ENCODE peak calls at places on chromosomes 4 and X, in eight cellular contexts. One of them, this sample, is unnamed.

GRCh38 chr4:146978641-146979040 is 33.0 kb upstream of the TTC29 start:
- DNase-seq in breast epithelium: no peak
- DNase-seq in coronary artery: no peak
- DNase-seq in tibial nerve: no peak
- DNase-seq in upper lobe of left lung: no peak
- DNase-seq in lower lobe of right lung: no peak
- DNase-seq in psoas muscle: no peak
- DNase-seq in CD8-positive, alpha-beta T cell: no peak
- DNase-seq in this sample: no peak

GRCh38 chr4:93751410-93751809 is 77.1 kb upstream of the ATOH1 start:
- DNase-seq in breast epithelium: no peak
- DNase-seq in coronary artery: no peak
- DNase-seq in tibial nerve: no peak
- DNase-seq in upper lobe of left lung: no peak
- DNase-seq in lower lobe of right lung: no peak
- DNase-seq in psoas muscle: no peak
- DNase-seq in CD8-positive, alpha-beta T cell: no peak
- DNase-seq in this sample: no peak

GRCh38 chrX:10158279-10158939 is 1.6 kb downstream of the CLCN4 start:
- DNase-seq in breast epithelium: no peak
- DNase-seq in coronary artery: no peak
- DNase-seq in tibial nerve: no peak
- DNase-seq in upper lobe of left lung: peak; percentile 90
- DNase-seq in lower lobe of right lung: no peak
- DNase-seq in psoas muscle: peak; percentile 35
- DNase-seq in CD8-positive, alpha-beta T cell: no peak
- DNase-seq in this sample: peak; percentile 64

GRCh38 chr4:87489678-87490077 is 39.5 kb downstream of the SPARCL1 start:
- DNase-seq in breast epithelium: no peak
- DNase-seq in coronary artery: no peak
- DNase-seq in tibial nerve: no peak
- DNase-seq in upper lobe of left lung: no peak
- DNase-seq in lower lobe of right lung: no peak
- DNase-seq in psoas muscle: no peak
- DNase-seq in CD8-positive, alpha-beta T cell: no peak
- DNase-seq in this sample: no peak

GRCh38 chrX:23668335-23668734 is 1.0 kb downstream of the PRDX4 start:
- DNase-seq in breast epithelium: no peak
- DNase-seq in coronary artery: no peak
- DNase-seq in tibial nerve: no peak
- DNase-seq in upper lobe of left lung: no peak
- DNase-seq in lower lobe of right lung: no peak
- DNase-seq in psoas muscle: no peak
- DNase-seq in CD8-positive, alpha-beta T cell: no peak
- DNase-seq in this sample: no peak

GRCh38 chr4:110104661-110105060 is 93.8 kb downstream of the ELOVL6 start:
- DNase-seq in breast epithelium: no peak
- DNase-seq in coronary artery: no peak
- DNase-seq in tibial nerve: no peak
- DNase-seq in upper lobe of left lung: no peak
- DNase-seq in lower lobe of right lung: no peak
- DNase-seq in psoas muscle: no peak
- DNase-seq in CD8-positive, alpha-beta T cell: no peak
- DNase-seq in this sample: no peak

GRCh38 chr4:88725986-88726385 is 28.4 kb upstream of the NAP1L5 start:
- DNase-seq in breast epithelium: no peak
- DNase-seq in coronary artery: no peak
- DNase-seq in tibial nerve: no peak
- DNase-seq in upper lobe of left lung: no peak
- DNase-seq in lower lobe of right lung: no peak
- DNase-seq in psoas muscle: no peak
- DNase-seq in CD8-positive, alpha-beta T cell: no peak
- DNase-seq in this sample: no peak

GRCh38 chrX:107718156-107718621 is 57.4 kb downstream of the TSC22D3 start:
- DNase-seq in breast epithelium: peak; percentile 87
- DNase-seq in coronary artery: peak; percentile 88
- DNase-seq in tibial nerve: peak; percentile 95
- DNase-seq in upper lobe of left lung: no peak
- DNase-seq in lower lobe of right lung: peak; percentile 66
- DNase-seq in psoas muscle: peak; percentile 64
- DNase-seq in CD8-positive, alpha-beta T cell: peak; percentile 54
- DNase-seq in this sample: no peak

DNA sequence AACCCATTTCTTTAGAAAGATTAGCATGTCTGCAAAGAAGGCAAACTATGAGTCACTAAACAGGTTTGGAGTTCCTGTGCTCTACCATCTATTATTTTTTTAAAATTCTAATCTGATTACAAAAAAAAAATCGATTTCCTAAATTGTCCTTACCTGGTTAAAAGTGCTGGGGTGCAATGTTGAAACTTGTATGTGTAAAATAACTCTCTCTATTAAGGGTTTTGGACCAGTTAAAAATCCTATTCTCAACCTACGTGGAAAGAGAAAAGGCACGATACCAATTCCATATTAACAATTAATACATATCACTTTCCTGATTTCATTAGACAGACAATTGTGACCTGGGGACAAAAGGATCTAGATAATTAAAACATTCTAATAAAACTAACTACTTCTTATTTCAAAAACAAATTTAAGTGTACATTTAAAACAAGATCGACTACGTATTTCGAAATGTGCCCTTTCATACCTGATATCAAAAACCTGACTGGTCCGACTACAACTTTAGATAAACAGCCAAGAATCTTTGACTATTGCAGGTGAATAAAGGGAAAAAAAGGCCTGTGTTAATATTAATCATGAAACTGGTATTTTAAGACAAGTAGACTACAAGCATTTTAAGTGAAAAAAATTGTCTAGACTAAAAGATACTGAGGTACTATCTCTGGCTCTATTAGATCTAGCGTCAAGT is 21.2 kb downstream of the AADAT start:
- DNase-seq in breast epithelium: no peak
- DNase-seq in coronary artery: no peak
- DNase-seq in tibial nerve: no peak
- DNase-seq in upper lobe of left lung: no peak
- DNase-seq in lower lobe of right lung: no peak
- DNase-seq in psoas muscle: no peak
- DNase-seq in CD8-positive, alpha-beta T cell: no peak
- DNase-seq in this sample: no peak
- H3K27ac ChIP-seq in breast epithelium: no peak overlapping the region
- H3K27ac ChIP-seq in coronary artery: no peak overlapping the region
- H3K27ac ChIP-seq in tibial nerve: no peak overlapping the region
- H3K27ac ChIP-seq in upper lobe of left lung: no peak overlapping the region
- H3K27ac ChIP-seq in lower lobe of right lung: no peak overlapping the region
- H3K27ac ChIP-seq in psoas muscle: no peak overlapping the region
- H3K27ac ChIP-seq in CD8-positive, alpha-beta T cell: no peak overlapping the region
- H3K27ac ChIP-seq in this sample: no peak overlapping the region

GRCh38 chr4:32268949-32269348 is 1548.8 kb downstream of the PCDH7 start:
- DNase-seq in breast epithelium: no peak
- DNase-seq in coronary artery: no peak
- DNase-seq in tibial nerve: no peak
- DNase-seq in upper lobe of left lung: no peak
- DNase-seq in lower lobe of right lung: no peak
- DNase-seq in psoas muscle: no peak
- DNase-seq in CD8-positive, alpha-beta T cell: no peak
- DNase-seq in this sample: no peak
- TF ChIP-seq CTCF in breast epithelium: no peak
- TF ChIP-seq CTCF in coronary artery: no peak
- TF ChIP-seq CTCF in tibial nerve: no peak
- TF ChIP-seq CTCF in upper lobe of left lung: no peak
- TF ChIP-seq CTCF in lower lobe of right lung: no peak
- TF ChIP-seq CTCF in psoas muscle: no peak
- TF ChIP-seq CTCF in CD8-positive, alpha-beta T cell: no peak
- TF ChIP-seq CTCF in this sample: no peak

GRCh38 chr4:152585036-152585439 is 49.1 kb upstream of the FBXW7 start:
- DNase-seq in breast epithelium: no peak
- DNase-seq in coronary artery: no peak
- DNase-seq in tibial nerve: no peak
- DNase-seq in upper lobe of left lung: no peak
- DNase-seq in lower lobe of right lung: no peak
- DNase-seq in psoas muscle: no peak
- DNase-seq in CD8-positive, alpha-beta T cell: no peak
- DNase-seq in this sample: no peak
- H3K4me3 ChIP-seq in breast epithelium: no peak overlapping the region
- H3K4me3 ChIP-seq in coronary artery: no peak overlapping the region
- H3K4me3 ChIP-seq in tibial nerve: no peak overlapping the region
- H3K4me3 ChIP-seq in upper lobe of left lung: no peak overlapping the region
- H3K4me3 ChIP-seq in lower lobe of right lung: no peak overlapping the region
- H3K4me3 ChIP-seq in psoas muscle: no peak overlapping the region
- H3K4me3 ChIP-seq in CD8-positive, alpha-beta T cell: no peak overlapping the region
- H3K4me3 ChIP-seq in this sample: no peak overlapping the region

GRCh38 chr4:107978716-107979451 is 10.8 kb upstream of the HADH start:
- DNase-seq in breast epithelium: no peak
- DNase-seq in coronary artery: no peak
- DNase-seq in tibial nerve: no peak
- DNase-seq in upper lobe of left lung: no peak
- DNase-seq in lower lobe of right lung: no peak
- DNase-seq in psoas muscle: no peak
- DNase-seq in CD8-positive, alpha-beta T cell: no peak
- DNase-seq in this sample: no peak
- H3K27ac ChIP-seq in breast epithelium: no peak overlapping the region
- H3K27ac ChIP-seq in coronary artery: no peak overlapping the region
- H3K27ac ChIP-seq in tibial nerve: peak overlapping the region; percentile 73
- H3K27ac ChIP-seq in upper lobe of left lung: no peak overlapping the region
- H3K27ac ChIP-seq in lower lobe of right lung: no peak overlapping the region
- H3K27ac ChIP-seq in psoas muscle: no peak overlapping the region
- H3K27ac ChIP-seq in CD8-positive, alpha-beta T cell: no peak overlapping the region
- H3K27ac ChIP-seq in this sample: no peak overlapping the region

This sample was measured in heart left ventricle.